ENCODE peak calls at places on chromosomes 12 and 14, in eight cellular contexts. B is pancreas, R is mesendoderm, Z is activated gamma-delta T cell treated with Interleukin-2 at 50 U/mL for 16 hours, U is RWPE1, O is AG10803, I is fibroblast of mammary gland, J is RKO. W is an unnamed sample.
A peak's percentile ranks its signal among the peaks of the same experiment; 100 is the strongest.

GRCh38 chr14:28101992-28102391 is 664.6 kb upstream of the FOXG1 start:
- DNase-seq in R (no peak), Z (no peak), J (no peak), U (no peak), B (no peak), O (no peak), I (no peak), W (no peak)

GRCh38 chr14:68952544-68953535 is 26.3 kb downstream of the ACTN1 start:
- DNase-seq in J (no peak), B (no peak), O (peak; percentile 83), I (peak; percentile 89), Z (no peak), R (no peak), U (no peak), W (no peak)

GRCh38 chr12:130246560-130246959 is 84.3 kb downstream of the FZD10 start:
- DNase-seq in I (no peak), B (no peak), O (no peak), Z (no peak), R (no peak), J (no peak), U (no peak), W (no peak)

GRCh38 chr14:73786942-73787759 is 64.5 kb upstream of the PTGR2 start:
- DNase-seq in U (no peak), R (peak; percentile 61), O (no peak), B (peak; percentile 70), Z (peak; percentile 45), I (peak; percentile 28), J (peak; percentile 51), W (peak; percentile 50)

GRCh38 chr14:51604078-51604477 is 47.6 kb upstream of the FRMD6 start:
- DNase-seq in I (peak; percentile 79), U (no peak), B (no peak), O (peak; percentile 99), R (no peak), Z (no peak), J (no peak), W (no peak)

GRCh38 chr12:4273651-4274395 is at the start of gene CCND2:
- DNase-seq in U (peak; percentile 91), O (peak; percentile 28), R (peak; percentile 99), J (peak; percentile 94), I (peak; percentile 81), Z (peak; percentile 61), B (peak; percentile 91), W (peak; percentile 96)

GRCh38 chr12:76450690-76451089 is 102.5 kb upstream of the BBS10 start:
- DNase-seq in J (peak; percentile 83), Z (no peak), I (peak; percentile 92), O (peak; percentile 87), R (peak; percentile 64), U (peak; percentile 78), B (no peak), W (no peak)

GRCh38 chr12:113658030-113658655 is 186.5 kb upstream of the LHX5 start:
- DNase-seq in J (no peak), I (peak; percentile 11), R (no peak), B (no peak), O (peak; percentile 2), Z (no peak), U (no peak), W (no peak)

GRCh38 chr14:100737526-100737925 is 10.8 kb downstream of the DLK1 start:
- DNase-seq in R (no peak), I (no peak), Z (no peak), O (no peak), U (no peak), B (no peak), J (no peak), W (no peak)

GRCh38 chr14:103427485-103428443 is 42.5 kb downstream of the MARK3 start:
- DNase-seq in Z (no peak), B (peak; percentile 26), I (peak; percentile 92), O (peak; percentile 77), U (no peak), R (peak; percentile 95), J (peak; percentile 19), W (no peak)

GRCh38 chr12:89244536-89244935 is 107.8 kb downstream of the DUSP6 start:
- DNase-seq in U (no peak), I (peak; percentile 20), R (peak; percentile 72), O (peak; percentile 73), B (no peak), Z (no peak), J (no peak), W (no peak)

GRCh38 chr12:107519906-107520859 is 165.4 kb upstream of the PWP1 start:
- DNase-seq in Z (no peak), J (no peak), I (no peak), O (no peak), B (no peak), R (no peak), U (no peak), W (no peak)

GRCh38 chr12:56682323-56682722 is 5.8 kb downstream of the PTGES3 start:
- DNase-seq in Z (no peak), O (no peak), U (no peak), R (no peak), I (no peak), J (no peak), B (no peak), W (no peak)

GRCh38 chr12:109773384-109774011 is 59.7 kb downstream of the TRPV4 start:
- DNase-seq in I (no peak), R (no peak), J (peak; percentile 60), O (no peak), U (peak; percentile 65), Z (no peak), B (no peak), W (no peak)

GRCh38 chr12:25960176-25960575 is 1.7 kb downstream of the RASSF8 start:
- DNase-seq in U (no peak), Z (no peak), J (no peak), B (no peak), R (peak; percentile 65), O (peak; percentile 52), I (peak; percentile 44), W (no peak)

GRCh38 chr14:95440951-95441350 is 75.5 kb downstream of the SYNE3 start:
- DNase-seq in J (no peak), B (no peak), Z (no peak), R (peak; percentile 88), U (no peak), I (no peak), O (peak; percentile 40), W (no peak)

GRCh38 chr12:113103756-113104450 is 31.7 kb downstream of the RASAL1 start:
- DNase-seq in U (peak; percentile 56), O (no peak), B (no peak), J (no peak), I (no peak), R (peak; percentile 89), Z (peak; percentile 49), W (no peak)

GRCh38 chr12:119693006-119693405 is 25.1 kb downstream of the PRKAB1 start:
- DNase-seq in Z (no peak), U (peak; percentile 46), R (no peak), O (peak; percentile 97), J (no peak), I (peak; percentile 97), B (peak; percentile 44), W (peak; percentile 70)

GRCh38 chr14:86858043-86858442 is 1134.9 kb downstream of the GALC start:
- DNase-seq in I (no peak), J (no peak), U (no peak), B (no peak), O (peak; percentile 63), Z (no peak), R (no peak), W (no peak)

GRCh38 chr12:96416033-96416790 is 16.0 kb upstream of the CDK17 start:
- DNase-seq in U (peak; percentile 74), I (peak; percentile 100), Z (no peak), J (peak; percentile 68), B (no peak), R (no peak), O (peak; percentile 93), W (no peak)

GRCh38 chr14:71049435-71050147 is 142.3 kb downstream of the PCNX1 start:
- DNase-seq in R (no peak), B (no peak), J (no peak), U (peak; percentile 3), I (peak; percentile 81), O (peak; percentile 24), Z (no peak), W (no peak)

GRCh38 chr14:62921466-62921865 is 123.8 kb downstream of the KCNH5 start:
- DNase-seq in J (no peak), Z (no peak), B (no peak), O (no peak), R (no peak), I (peak; percentile 52), U (no peak), W (no peak)

GRCh38 chr12:96534339-96534738 is 45.0 kb downstream of the CFAP54 start:
- DNase-seq in Z (no peak), U (peak; percentile 6), I (peak; percentile 7), B (no peak), O (no peak), J (no peak), R (no peak), W (no peak)

GRCh38 chr14:54815016-54815415 is 87.6 kb downstream of the GCH1 start:
- DNase-seq in U (no peak), J (no peak), I (peak; percentile 80), B (no peak), Z (no peak), R (no peak), O (peak; percentile 70), W (no peak)

GRCh38 chr12:118357327-118358007 is 15.2 kb downstream of the TAOK3 start:
- DNase-seq in I (peak; percentile 80), J (peak; percentile 66), U (no peak), R (no peak), B (no peak), O (peak; percentile 68), Z (peak; percentile 42), W (peak; percentile 51)

GRCh38 chr12:122852336-122853275 is 17.3 kb downstream of the HIP1R start:
- DNase-seq in R (no peak), O (no peak), I (peak; percentile 31), U (no peak), J (no peak), Z (no peak), B (no peak), W (no peak)